ENCODE peak calls at places on chromosome 15, in seven cellular contexts. E, M, F, Q, C, O and L are unnamed samples.

GRCh38 chr15:36252117-36252711 is 327.2 kb upstream of the CDIN1 start:
- DNase-seq in E (no peak), Q (no peak), O (no peak), F (no peak), C (no peak), M (no peak), L (no peak)

GRCh38 chr15:30992465-30992864 is 1.0 kb upstream of the MTMR10 start:
- DNase-seq in Q (no peak), C (no peak), F (no peak), O (no peak), E (no peak), M (no peak), L (no peak)

GRCh38 chr15:86773766-86774165 is 694.1 kb downstream of the AGBL1 start:
- DNase-seq in E (no peak), O (no peak), M (no peak), F (no peak), Q (no peak), C (no peak), L (no peak)

GRCh38 chr15:89958107-89958805 is 42.9 kb upstream of the ZNF710 start:
- DNase-seq in Q (no peak), F (no peak), M (no peak), E (no peak), C (no peak), O (no peak), L (no peak)

GRCh38 chr15:63198752-63199250 is 9.4 kb downstream of the RAB8B start:
- DNase-seq in F (no peak), E (no peak), Q (no peak), O (no peak), C (no peak), M (no peak), L (no peak)

GRCh38 chr15:71782447-71783165 is 27.7 kb upstream of the NR2E3 start:
- DNase-seq in F (no peak), E (no peak), O (no peak), C (no peak), M (no peak), Q (no peak), L (no peak)

GRCh38 chr15:62112616-62113593 is 46.1 kb downstream of the C2CD4A start:
- DNase-seq in C (peak; percentile 88), F (no peak), Q (no peak), M (no peak), O (no peak), E (peak; percentile 59), L (no peak)

GRCh38 chr15:93179704-93180103 is 90.7 kb upstream of the RGMA start:
- DNase-seq in O (no peak), C (no peak), M (no peak), F (no peak), E (peak; percentile 34), Q (no peak), L (no peak)

GRCh38 chr15:84949043-84949442 is 32.6 kb upstream of the PDE8A start:
- DNase-seq in O (no peak), F (no peak), E (no peak), C (peak; percentile 71), M (no peak), Q (no peak), L (no peak)

GRCh38 chr15:43794269-43795037 is 2.3 kb downstream of the SERF2 start:
- DNase-seq in O (no peak), C (peak; percentile 92), Q (no peak), F (no peak), M (no peak), E (no peak), L (no peak)

GRCh38 chr15:70269331-70269911 is 171.7 kb upstream of the TLE3 start:
- DNase-seq in C (no peak), M (no peak), E (no peak), O (no peak), F (no peak), Q (no peak), L (no peak)

GRCh38 chr15:59741274-59741906 is 52.3 kb upstream of the BNIP2 start:
- DNase-seq in C (peak; percentile 35), Q (no peak), F (no peak), E (peak; percentile 23), O (no peak), M (no peak), L (no peak)

GRCh38 chr15:75042730-75043508 is 19.5 kb downstream of the PPCDC start:
- DNase-seq in E (peak; percentile 96), O (peak; percentile 36), F (peak; percentile 89), C (no peak), M (peak; percentile 78), Q (peak; percentile 45), L (peak; percentile 34)